ENCODE peak calls at places on chromosomes 16 and 17, in five cellular contexts. V, L, O, S and G are unnamed samples.

GRCh38 chr17:74123350-74123749 is 80.1 kb upstream of the RPL38 start:
- DNase-seq in S (no peak), V (no peak), O (no peak), L (no peak), G (peak; percentile 54)

GRCh38 chr16:75263963-75264445 is 12.6 kb upstream of the BCAR1 start:
- DNase-seq in L (peak; percentile 48), S (no peak), O (no peak), V (no peak), G (peak; percentile 75)

GRCh38 chr16:920722-921121 is 50.1 kb downstream of the LMF1 start:
- DNase-seq in O (no peak), S (no peak), L (no peak), V (peak; percentile 1), G (peak; percentile 63)

GRCh38 chr17:35257080-35257701 is 14.3 kb downstream of the SLFN5 start:
- DNase-seq in V (no peak), L (no peak), O (peak; percentile 59), S (peak; percentile 95), G (no peak)

GRCh38 chr17:11816409-11816808 is 180.9 kb downstream of the ZNF18 start:
- DNase-seq in O (no peak), V (no peak), L (no peak), S (no peak), G (no peak)

GRCh38 chr16:31696968-31697743 is 169.5 kb downstream of the AHSP start:
- DNase-seq in V (peak; percentile 27), O (peak; percentile 43), L (peak; percentile 48), S (peak; percentile 46), G (peak; percentile 77)

GRCh38 chr17:45277992-45278391 is 16.1 kb upstream of the SPATA32 start:
- DNase-seq in O (no peak), V (no peak), L (no peak), S (peak; percentile 89), G (peak; percentile 43)

GRCh38 chr17:38444151-38444550 is 15.9 kb downstream of the ARHGAP23 start:
- DNase-seq in V (peak; percentile 89), L (peak; percentile 88), O (no peak), S (peak; percentile 68), G (peak; percentile 89)

GRCh38 chr17:10875984-10876555 is 38.2 kb upstream of the PIRT start:
- DNase-seq in O (peak; percentile 36), L (peak; percentile 69), V (peak; percentile 81), S (peak; percentile 23), G (peak; percentile 46)

GRCh38 chr16:2295056-2295798 is 27.3 kb upstream of the RNPS1 start:
- DNase-seq in V (no peak), S (no peak), O (no peak), L (no peak), G (no peak)

GRCh38 chr16:86087011-86087453 is 188.1 kb downstream of the IRF8 start:
- DNase-seq in V (no peak), O (no peak), L (no peak), S (no peak), G (no peak)

GRCh38 chr16:74309789-74310781 is 13.5 kb downstream of the PSMD7 start:
- DNase-seq in V (peak; percentile 64), O (peak; percentile 41), S (peak; percentile 49), L (peak; percentile 58), G (peak; percentile 70)

GRCh38 chr17:71071837-71072236 is 902.5 kb downstream of the KCNJ2 start:
- DNase-seq in V (no peak), O (peak; percentile 98), S (no peak), L (peak; percentile 23), G (peak; percentile 100)

GRCh38 chr17:15279011-15279477 is 13.9 kb upstream of the PMP22 start:
- DNase-seq in S (peak; percentile 19), V (no peak), L (peak; percentile 55), O (no peak), G (peak; percentile 97)

GRCh38 chr16:54505479-54506247 is 219.1 kb upstream of the IRX3 start:
- DNase-seq in V (no peak), O (no peak), L (no peak), S (peak; percentile 17), G (no peak)

GRCh38 chr17:2395258-2396170 is 5.3 kb downstream of the MNT start:
- DNase-seq in L (peak; percentile 78), O (no peak), S (peak; percentile 23), V (no peak), G (peak; percentile 82)

GRCh38 chr17:2990396-2990795 is 73.0 kb downstream of the OR1D5 start:
- DNase-seq in O (no peak), V (no peak), L (no peak), S (no peak), G (no peak)

GRCh38 chr16:57683599-57684545 is 10.7 kb upstream of the DRC7 start:
- DNase-seq in O (no peak), V (no peak), L (no peak), S (no peak), G (no peak)

GRCh38 chr16:27718767-27719445 is 169.0 kb downstream of the KATNIP start:
- DNase-seq in O (peak; percentile 40), V (peak; percentile 80), L (no peak), S (no peak), G (no peak)

GRCh38 chr17:17693253-17693954 is 12.1 kb downstream of the RAI1 start:
- DNase-seq in S (peak; percentile 81), V (peak; percentile 85), O (no peak), L (peak; percentile 79), G (peak; percentile 37)

GRCh38 chr16:70789231-70789926 is 11.6 kb downstream of the VAC14 start:
- DNase-seq in V (no peak), L (peak; percentile 32), O (no peak), S (no peak), G (peak; percentile 72)

GRCh38 chr17:2704890-2705248 is 6.7 kb downstream of the CLUH start:
- DNase-seq in L (no peak), V (peak; percentile 45), S (no peak), O (no peak), G (no peak)

GRCh38 chr16:57937861-57938260 is 33.1 kb downstream of the CNGB1 start:
- DNase-seq in S (no peak), O (no peak), L (no peak), V (no peak), G (peak; percentile 18)

GRCh38 chr17:77616243-77616731 is 342.2 kb upstream of the TNRC6C start:
- DNase-seq in L (no peak), V (no peak), S (no peak), O (no peak), G (peak; percentile 45)

GRCh38 chr16:65119905-65120341 is 1.9 kb downstream of the CDH11 start:
- DNase-seq in L (peak; percentile 20), S (peak; percentile 62), V (peak; percentile 62), O (no peak), G (peak; percentile 74)

GRCh38 chr17:14731591-14731990 is 430.7 kb downstream of the HS3ST3B1 start:
- DNase-seq in O (no peak), S (no peak), L (no peak), V (no peak), G (no peak)

GRCh38 chr17:81884520-81884919 is 6.9 kb downstream of the ALYREF start:
- DNase-seq in L (no peak), S (no peak), O (no peak), V (no peak), G (no peak)

DNA sequence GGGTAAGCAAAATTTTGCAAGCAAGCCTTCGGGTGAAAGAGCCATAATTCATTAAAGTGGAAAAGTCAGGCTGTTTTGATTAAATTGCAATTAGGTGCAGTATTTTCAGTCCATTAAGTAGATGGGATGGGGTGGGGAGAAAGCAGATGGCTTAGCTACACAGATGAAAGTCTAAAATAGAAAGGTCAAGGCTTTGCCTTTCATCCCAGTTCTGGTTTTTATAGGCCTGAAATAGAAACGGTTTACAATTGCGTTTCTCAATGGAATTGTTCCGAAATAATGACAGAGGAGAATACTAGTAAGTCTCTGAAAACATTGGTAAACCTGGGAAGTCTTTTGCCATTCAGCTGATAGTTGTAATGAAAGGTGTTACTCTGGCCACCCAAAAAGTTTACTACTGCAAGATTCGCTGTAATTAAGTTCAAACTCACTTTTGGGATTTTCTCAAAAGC is 1.5 kb downstream of the PPM1E start:
- DNase-seq in O (no peak), L (no peak), S (no peak), V (no peak), G (no peak)
- H3K4me3 ChIP-seq in O (no peak overlapping the region), L (no peak overlapping the region), S (no peak overlapping the region), V (peak overlapping the region; percentile 98), G (no peak overlapping the region)

GRCh38 chr17:69455040-69455439 is 40.5 kb downstream of the MAP2K6 start:
- DNase-seq in V (no peak), S (no peak), L (no peak), O (no peak), G (no peak)

GRCh38 chr17:69451416-69452394 is 37.2 kb downstream of the MAP2K6 start:
- DNase-seq in V (no peak), L (no peak), O (no peak), S (no peak), G (no peak)

GRCh38 chr17:69452664-69453260 is 38.3 kb downstream of the MAP2K6 start:
- DNase-seq in L (no peak), O (no peak), V (no peak), S (no peak), G (no peak)

GRCh38 chr17:69450857-69451410 is 36.4 kb downstream of the MAP2K6 start:
- DNase-seq in S (peak; percentile 90), L (no peak), O (no peak), V (peak; percentile 50), G (no peak)

DNA sequence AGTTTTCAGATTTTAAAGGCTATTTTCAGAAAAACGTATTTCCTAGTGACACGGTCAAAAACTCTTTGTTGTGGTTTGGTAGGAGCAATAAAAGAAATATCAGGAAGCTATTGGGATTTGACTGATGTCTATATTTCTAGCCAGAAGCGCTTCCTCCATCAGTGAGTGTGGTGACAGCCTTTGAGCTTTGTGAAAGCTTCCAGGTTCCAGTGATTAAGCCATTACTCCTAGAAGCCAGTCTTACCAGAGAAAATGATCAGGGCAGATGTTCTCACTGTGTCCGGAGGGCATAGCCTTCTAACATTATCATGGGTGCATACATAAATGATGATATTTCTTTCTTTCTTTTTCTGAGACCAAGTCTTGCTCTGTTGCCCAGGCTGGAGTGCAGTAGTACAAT is 39.6 kb downstream of the MAP2K6 start:
- DNase-seq in S (no peak), L (no peak), O (no peak), V (no peak), G (no peak)
- TF ChIP-seq EZH2 in S (no peak), L (no peak), O (no peak), V (no peak), G (no peak)

GRCh38 chr17:79797492-79798295 is 817 bp upstream of the CBX8 start:
- DNase-seq in L (peak; percentile 25), V (peak; percentile 78), S (no peak), O (no peak), G (peak; percentile 40)
- H3K4me3 ChIP-seq in L (peak overlapping the region; percentile 28), V (peak overlapping the region; percentile 80), S (no peak overlapping the region), O (peak overlapping the region; percentile 92), G (peak overlapping the region; percentile 77)

DNA sequence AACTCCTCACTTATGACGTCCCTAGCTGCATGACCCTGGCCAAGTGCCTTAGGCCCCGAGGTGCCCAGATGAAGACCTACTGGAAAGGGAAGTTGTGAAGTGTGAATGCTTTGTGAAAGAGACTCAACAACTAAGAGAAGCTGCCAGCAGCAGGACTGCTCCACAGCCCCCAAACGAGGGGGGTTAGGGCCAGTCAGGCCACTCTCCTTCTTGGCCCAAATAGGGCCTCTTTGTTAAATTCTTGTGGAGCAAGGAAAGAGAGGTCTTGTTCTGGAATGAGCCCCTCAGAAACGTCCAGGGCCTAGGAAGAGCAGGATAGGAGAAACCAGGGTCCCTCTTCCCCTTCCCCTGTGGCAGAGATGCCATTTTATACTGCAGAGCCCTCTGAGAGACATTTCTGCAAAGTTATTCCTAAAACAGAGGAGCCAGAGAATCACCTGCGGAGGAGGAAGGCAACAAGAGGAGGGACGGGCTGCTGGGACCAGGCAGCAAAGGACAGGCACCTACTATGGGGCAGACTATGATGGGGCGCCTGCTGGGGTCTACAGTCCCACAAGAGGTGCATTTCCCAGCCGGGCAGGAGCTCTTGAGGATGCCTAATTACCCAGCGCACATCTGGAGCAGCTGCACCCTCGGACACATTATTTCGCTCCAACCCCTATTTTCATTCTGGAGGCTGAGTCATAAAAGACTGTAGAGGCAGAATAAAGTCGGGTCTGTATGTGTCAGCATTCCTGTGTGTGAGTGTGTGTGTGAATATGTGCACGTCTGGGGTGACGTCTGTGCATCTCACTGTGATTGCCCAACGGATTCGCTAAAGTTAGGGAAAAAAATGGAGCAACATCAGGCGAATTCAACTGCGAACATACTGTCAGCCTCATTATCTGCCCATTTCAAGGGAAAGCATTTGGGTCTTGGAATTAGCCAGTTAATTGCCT is 11.4 kb upstream of the HOXB9 start:
- DNase-seq in O (no peak), L (no peak), S (no peak), V (no peak), G (peak; percentile 97)
- TF ChIP-seq EZH2 in O (no peak), L (no peak), S (peak; percentile 37), V (no peak), G (peak; percentile 17)